ENCODE peak calls at places on chromosomes 12 and 14, in five cellular contexts. H is naive B cell, M is NCI-H1436, O is fibroblast of lung, W is IMR-90. A is an unnamed sample.

GRCh38 chr14:75084513-75084912 is 15.1 kb downstream of the ZC2HC1C start:
- DNase-seq in M (no peak), W (no peak), H (no peak), O (no peak), A (no peak)

GRCh38 chr14:102772781-102773570 is 4.3 kb upstream of the TRAF3 start:
- DNase-seq in M (no peak), O (no peak), H (no peak), W (no peak), A (peak; percentile 37)

GRCh38 chr14:102926104-102926503 is 3.6 kb downstream of the AMN start:
- DNase-seq in W (no peak), O (no peak), H (no peak), M (no peak), A (no peak)

GRCh38 chr12:19674437-19674836 is 235.1 kb downstream of the AEBP2 start:
- DNase-seq in H (no peak), M (no peak), W (no peak), O (no peak), A (no peak)

GRCh38 chr12:72738811-72739210 is 466.6 kb downstream of the TRHDE start:
- DNase-seq in M (no peak), H (no peak), O (no peak), W (no peak), A (no peak)

GRCh38 chr12:55687746-55688145 is 20.0 kb downstream of the ITGA7 start:
- DNase-seq in H (no peak), O (peak; percentile 24), M (no peak), W (no peak), A (no peak)

GRCh38 chr14:66944872-66945271 is 244.4 kb upstream of the GARIN2 start:
- DNase-seq in O (peak; percentile 55), W (peak; percentile 41), M (no peak), H (no peak), A (peak; percentile 50)

GRCh38 chr14:95468416-95469133 is 47.9 kb downstream of the SYNE3 start:
- DNase-seq in H (no peak), W (no peak), M (no peak), O (no peak), A (no peak)

GRCh38 chr12:48078901-48079300 is 27.0 kb downstream of the SENP1 start:
- DNase-seq in W (peak; percentile 64), H (no peak), O (peak; percentile 35), M (no peak), A (peak; percentile 63)

GRCh38 chr14:72478397-72479025 is 415.4 kb downstream of the DPF3 start:
- DNase-seq in H (no peak), O (peak; percentile 7), W (no peak), M (no peak), A (no peak)

GRCh38 chr14:51328942-51329350 is 88.9 kb downstream of the TMX1 start:
- DNase-seq in H (no peak), W (peak; percentile 69), M (no peak), O (peak; percentile 45), A (peak; percentile 78)

GRCh38 chr12:52059582-52060497 is 8.6 kb downstream of the NR4A1 start:
- DNase-seq in M (no peak), O (no peak), H (no peak), W (peak; percentile 87), A (peak; percentile 89)

GRCh38 chr12:94157891-94158495 is 9.6 kb downstream of the PLXNC1 start:
- DNase-seq in O (no peak), H (no peak), W (no peak), M (no peak), A (no peak)

GRCh38 chr12:113065126-113066007 is 8.8 kb downstream of the DTX1 start:
- DNase-seq in O (no peak), M (peak; percentile 50), H (peak; percentile 50), W (no peak), A (no peak)

GRCh38 chr12:56080556-56081138 is 682 bp downstream of the ERBB3 start:
- DNase-seq in O (no peak), M (no peak), W (no peak), H (no peak), A (no peak)

GRCh38 chr14:45486599-45486998 is 233.6 kb upstream of the MIS18BP1 start:
- DNase-seq in W (no peak), M (no peak), H (no peak), O (no peak), A (no peak)

GRCh38 chr12:53232641-53233538 is 881 bp upstream of the RARG start:
- DNase-seq in W (no peak), M (no peak), H (no peak), O (peak; percentile 21), A (peak; percentile 42)

GRCh38 chr12:52461693-52462092 is 9.7 kb upstream of the KRT6B start:
- DNase-seq in O (no peak), M (no peak), W (no peak), H (no peak), A (no peak)

GRCh38 chr12:91327136-91327535 is 144.5 kb upstream of the DCN start:
- DNase-seq in W (peak; percentile 73), O (no peak), H (no peak), M (no peak), A (no peak)

GRCh38 chr12:122834229-122834920 is 882 bp upstream of the HIP1R start:
- DNase-seq in H (peak; percentile 32), O (peak; percentile 41), M (no peak), W (peak; percentile 44), A (peak; percentile 48)

GRCh38 chr12:79725987-79726386 is 35.2 kb upstream of the PAWR start:
- DNase-seq in H (no peak), W (peak; percentile 84), O (peak; percentile 88), M (no peak), A (peak; percentile 52)

GRCh38 chr14:50359631-50360030 is 37.0 kb downstream of the CDKL1 start:
- DNase-seq in H (no peak), O (no peak), M (no peak), W (no peak), A (no peak)

GRCh38 chr12:130951636-130952035 is 2.1 kb upstream of the ADGRD1 start:
- DNase-seq in O (no peak), M (no peak), W (no peak), H (no peak), A (no peak)

GRCh38 chr14:81676879-81677278 is 143.2 kb upstream of the SEL1L start:
- DNase-seq in M (no peak), W (no peak), H (no peak), O (no peak), A (no peak)

GRCh38 chr12:24045816-24046257 is 96.4 kb upstream of the SOX5 start:
- DNase-seq in H (no peak), W (peak; percentile 47), M (no peak), O (peak; percentile 92), A (peak; percentile 74)

GRCh38 chr12:40376533-40377267 is 151.9 kb downstream of the LRRK2 start:
- DNase-seq in O (no peak), M (no peak), H (no peak), W (no peak), A (no peak)

GRCh38 chr12:12726543-12727093 is 9.4 kb downstream of the CDKN1B start:
- DNase-seq in M (no peak), H (no peak), W (peak; percentile 93), O (peak; percentile 90), A (peak; percentile 75)

GRCh38 chr14:21795456-21795855 is 121.8 kb upstream of the OR4E1 start:
- DNase-seq in M (no peak), O (no peak), H (no peak), W (no peak), A (no peak)

GRCh38 chr12:53976172-53976822 is 1.5 kb upstream of the HOTAIR start:
- DNase-seq in M (no peak), O (no peak), H (no peak), W (no peak), A (no peak)

GRCh38 chr14:71783101-71783500 is 149.1 kb upstream of the RGS6 start:
- DNase-seq in O (no peak), H (no peak), W (no peak), M (no peak), A (no peak)

A was measured in fibroblast of villous mesenchyme.